ENCODE peak calls at places on chromosomes 13 and 19, in nine cellular contexts. One of them, this sample, is unnamed.

GRCh38 chr19:27676877-27677276 is 1536.1 kb downstream of the UQCRFS1 start:
- DNase-seq in MG63: no peak
- DNase-seq in A673: no peak
- DNase-seq in trophoblast cell: no peak
- DNase-seq in skeletal muscle cell: no peak
- DNase-seq in psoas muscle: no peak
- DNase-seq in colonic mucosa: no peak
- DNase-seq in mammary epithelial cell: no peak
- DNase-seq in MM.1S: no peak
- DNase-seq in this sample: no peak

GRCh38 chr19:2010135-2010668 is 5.3 kb downstream of the BTBD2 start:
- DNase-seq in MG63: no peak
- DNase-seq in A673: no peak
- DNase-seq in trophoblast cell: no peak
- DNase-seq in skeletal muscle cell: no peak
- DNase-seq in psoas muscle: no peak
- DNase-seq in colonic mucosa: no peak
- DNase-seq in mammary epithelial cell: no peak
- DNase-seq in MM.1S: no peak
- DNase-seq in this sample: no peak

GRCh38 chr13:63190742-63191141 is 1775.1 kb upstream of the PCDH20 start:
- DNase-seq in MG63: peak
- DNase-seq in A673: peak
- DNase-seq in trophoblast cell: peak
- DNase-seq in skeletal muscle cell: no peak
- DNase-seq in psoas muscle: no peak
- DNase-seq in colonic mucosa: no peak
- DNase-seq in mammary epithelial cell: no peak
- DNase-seq in MM.1S: no peak
- DNase-seq in this sample: no peak

GRCh38 chr13:27482996-27483395 is 32.6 kb upstream of the MTIF3 start:
- DNase-seq in MG63: no peak
- DNase-seq in A673: no peak
- DNase-seq in trophoblast cell: peak
- DNase-seq in skeletal muscle cell: no peak
- DNase-seq in psoas muscle: no peak
- DNase-seq in colonic mucosa: peak
- DNase-seq in mammary epithelial cell: no peak
- DNase-seq in MM.1S: peak
- DNase-seq in this sample: no peak

GRCh38 chr19:40754611-40755247 is 3.7 kb downstream of the SNRPA start:
- DNase-seq in MG63: no peak
- DNase-seq in A673: no peak
- DNase-seq in trophoblast cell: peak
- DNase-seq in skeletal muscle cell: no peak
- DNase-seq in psoas muscle: no peak
- DNase-seq in colonic mucosa: peak
- DNase-seq in mammary epithelial cell: no peak
- DNase-seq in MM.1S: no peak
- DNase-seq in this sample: no peak

GRCh38 chr13:51731759-51732158 is 72.2 kb downstream of the DHRS12 start:
- DNase-seq in MG63: no peak
- DNase-seq in A673: peak
- DNase-seq in trophoblast cell: no peak
- DNase-seq in skeletal muscle cell: no peak
- DNase-seq in psoas muscle: no peak
- DNase-seq in colonic mucosa: no peak
- DNase-seq in mammary epithelial cell: no peak
- DNase-seq in MM.1S: no peak
- DNase-seq in this sample: no peak

GRCh38 chr19:8866344-8866743 is 34.2 kb downstream of the MBD3L1 start:
- DNase-seq in MG63: no peak
- DNase-seq in A673: no peak
- DNase-seq in trophoblast cell: no peak
- DNase-seq in skeletal muscle cell: no peak
- DNase-seq in psoas muscle: no peak
- DNase-seq in colonic mucosa: no peak
- DNase-seq in mammary epithelial cell: no peak
- DNase-seq in MM.1S: no peak
- DNase-seq in this sample: no peak

GRCh38 chr19:54518844-54519243 is 16.2 kb downstream of the LAIR2 start:
- DNase-seq in MG63: no peak
- DNase-seq in A673: no peak
- DNase-seq in trophoblast cell: peak
- DNase-seq in skeletal muscle cell: no peak
- DNase-seq in psoas muscle: no peak
- DNase-seq in colonic mucosa: no peak
- DNase-seq in mammary epithelial cell: peak
- DNase-seq in MM.1S: no peak
- DNase-seq in this sample: peak

GRCh38 chr13:111251646-111252448 is 68.6 kb upstream of the TEX29 start:
- DNase-seq in MG63: no peak
- DNase-seq in A673: no peak
- DNase-seq in trophoblast cell: no peak
- DNase-seq in skeletal muscle cell: no peak
- DNase-seq in psoas muscle: no peak
- DNase-seq in colonic mucosa: no peak
- DNase-seq in mammary epithelial cell: no peak
- DNase-seq in MM.1S: no peak
- DNase-seq in this sample: no peak

GRCh38 chr19:5141278-5141925 is 172.5 kb downstream of the KDM4B start:
- DNase-seq in MG63: no peak
- DNase-seq in A673: no peak
- DNase-seq in trophoblast cell: peak
- DNase-seq in skeletal muscle cell: no peak
- DNase-seq in psoas muscle: peak
- DNase-seq in colonic mucosa: no peak
- DNase-seq in mammary epithelial cell: peak
- DNase-seq in MM.1S: no peak
- DNase-seq in this sample: no peak

GRCh38 chr19:30209617-30210600 is 162.3 kb upstream of the ZNF536 start:
- DNase-seq in MG63: no peak
- DNase-seq in A673: no peak
- DNase-seq in trophoblast cell: no peak
- DNase-seq in skeletal muscle cell: no peak
- DNase-seq in psoas muscle: no peak
- DNase-seq in colonic mucosa: no peak
- DNase-seq in mammary epithelial cell: no peak
- DNase-seq in MM.1S: no peak
- DNase-seq in this sample: no peak

GRCh38 chr19:11418518-11419506 is at the start of gene RGL3:
- DNase-seq in MG63: peak
- DNase-seq in A673: no peak
- DNase-seq in trophoblast cell: peak
- DNase-seq in skeletal muscle cell: no peak
- DNase-seq in psoas muscle: peak
- DNase-seq in colonic mucosa: peak
- DNase-seq in mammary epithelial cell: no peak
- DNase-seq in MM.1S: no peak
- DNase-seq in this sample: no peak

GRCh38 chr19:3450796-3451411 is 29.4 kb downstream of the SMIM24 start:
- DNase-seq in MG63: peak
- DNase-seq in A673: peak
- DNase-seq in trophoblast cell: peak
- DNase-seq in skeletal muscle cell: peak
- DNase-seq in psoas muscle: peak
- DNase-seq in colonic mucosa: no peak
- DNase-seq in mammary epithelial cell: peak
- DNase-seq in MM.1S: peak
- DNase-seq in this sample: no peak

GRCh38 chr13:95627590-95627989 is 16.9 kb downstream of the DZIP1 start:
- DNase-seq in MG63: no peak
- DNase-seq in A673: no peak
- DNase-seq in trophoblast cell: no peak
- DNase-seq in skeletal muscle cell: no peak
- DNase-seq in psoas muscle: no peak
- DNase-seq in colonic mucosa: no peak
- DNase-seq in mammary epithelial cell: no peak
- DNase-seq in MM.1S: no peak
- DNase-seq in this sample: no peak

GRCh38 chr13:21033224-21033855 is 28.0 kb downstream of the LATS2 start:
- DNase-seq in MG63: peak
- DNase-seq in A673: no peak
- DNase-seq in trophoblast cell: no peak
- DNase-seq in skeletal muscle cell: peak
- DNase-seq in psoas muscle: no peak
- DNase-seq in colonic mucosa: no peak
- DNase-seq in mammary epithelial cell: peak
- DNase-seq in MM.1S: no peak
- DNase-seq in this sample: no peak

GRCh38 chr13:46339035-46339666 is 47.9 kb downstream of the RUBCNL start:
- DNase-seq in MG63: peak
- DNase-seq in A673: no peak
- DNase-seq in trophoblast cell: peak
- DNase-seq in skeletal muscle cell: peak
- DNase-seq in psoas muscle: peak
- DNase-seq in colonic mucosa: no peak
- DNase-seq in mammary epithelial cell: peak
- DNase-seq in MM.1S: no peak
- DNase-seq in this sample: no peak

GRCh38 chr19:11423804-11424318 is 4.7 kb upstream of the RGL3 start:
- DNase-seq in MG63: no peak
- DNase-seq in A673: no peak
- DNase-seq in trophoblast cell: no peak
- DNase-seq in skeletal muscle cell: no peak
- DNase-seq in psoas muscle: no peak
- DNase-seq in colonic mucosa: no peak
- DNase-seq in mammary epithelial cell: no peak
- DNase-seq in MM.1S: no peak
- DNase-seq in this sample: no peak

GRCh38 chr13:100434010-100434763 is 154.4 kb downstream of the GGACT start:
- DNase-seq in MG63: no peak
- DNase-seq in A673: no peak
- DNase-seq in trophoblast cell: no peak
- DNase-seq in skeletal muscle cell: peak
- DNase-seq in psoas muscle: no peak
- DNase-seq in colonic mucosa: no peak
- DNase-seq in mammary epithelial cell: peak
- DNase-seq in MM.1S: no peak
- DNase-seq in this sample: no peak

GRCh38 chr19:8355631-8356402 is 8.1 kb upstream of the ANGPTL4 start:
- DNase-seq in MG63: peak
- DNase-seq in A673: no peak
- DNase-seq in trophoblast cell: peak
- DNase-seq in skeletal muscle cell: peak
- DNase-seq in psoas muscle: peak
- DNase-seq in colonic mucosa: no peak
- DNase-seq in mammary epithelial cell: peak
- DNase-seq in MM.1S: no peak
- DNase-seq in this sample: no peak

GRCh38 chr13:88074794-88075509 is 403.8 kb downstream of the SLITRK5 start:
- DNase-seq in MG63: no peak
- DNase-seq in A673: no peak
- DNase-seq in trophoblast cell: no peak
- DNase-seq in skeletal muscle cell: peak
- DNase-seq in psoas muscle: no peak
- DNase-seq in colonic mucosa: no peak
- DNase-seq in mammary epithelial cell: no peak
- DNase-seq in MM.1S: no peak
- DNase-seq in this sample: no peak

GRCh38 chr19:5603626-5604025 is 18.9 kb downstream of the SAFB2 start:
- DNase-seq in MG63: no peak
- DNase-seq in A673: no peak
- DNase-seq in trophoblast cell: no peak
- DNase-seq in skeletal muscle cell: no peak
- DNase-seq in psoas muscle: no peak
- DNase-seq in colonic mucosa: no peak
- DNase-seq in mammary epithelial cell: no peak
- DNase-seq in MM.1S: no peak
- DNase-seq in this sample: no peak

GRCh38 chr19:35623327-35624010 is 5.4 kb upstream of the RBM42 start:
- DNase-seq in MG63: no peak
- DNase-seq in A673: no peak
- DNase-seq in trophoblast cell: no peak
- DNase-seq in skeletal muscle cell: no peak
- DNase-seq in psoas muscle: no peak
- DNase-seq in colonic mucosa: no peak
- DNase-seq in mammary epithelial cell: no peak
- DNase-seq in MM.1S: no peak
- DNase-seq in this sample: no peak

DNA sequence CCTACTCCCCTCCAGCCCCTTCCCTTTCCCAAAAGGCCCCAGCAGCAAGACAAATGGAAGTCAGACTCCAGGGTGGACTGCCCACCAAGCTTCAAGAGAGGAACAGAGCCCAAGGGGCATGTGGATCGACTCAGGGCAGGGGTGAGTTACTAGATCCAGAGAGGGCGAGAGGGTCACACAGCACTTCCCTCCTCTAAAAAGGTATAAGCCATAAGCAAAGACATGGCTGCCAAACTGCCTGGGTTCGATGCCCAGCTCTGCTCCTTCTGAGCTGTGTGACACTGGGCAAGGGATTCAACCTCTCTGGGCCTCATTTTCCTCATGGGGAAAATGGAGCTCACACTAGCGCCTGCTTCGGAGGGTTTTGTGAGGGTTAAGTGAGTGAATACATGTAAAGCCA is 3.8 kb downstream of the PPP1R14A start:
- DNase-seq in MG63: no peak
- DNase-seq in A673: no peak
- DNase-seq in trophoblast cell: no peak
- DNase-seq in skeletal muscle cell: no peak
- DNase-seq in psoas muscle: no peak
- DNase-seq in colonic mucosa: no peak
- DNase-seq in mammary epithelial cell: no peak
- DNase-seq in MM.1S: no peak
- DNase-seq in this sample: no peak
- H3K4me3 ChIP-seq in MG63: no peak
- H3K4me3 ChIP-seq in A673: no peak
- H3K4me3 ChIP-seq in trophoblast cell: no peak
- H3K4me3 ChIP-seq in skeletal muscle cell: no peak
- H3K4me3 ChIP-seq in psoas muscle: peak
- H3K4me3 ChIP-seq in colonic mucosa: no peak
- H3K4me3 ChIP-seq in mammary epithelial cell: no peak
- H3K4me3 ChIP-seq in MM.1S: no peak
- H3K4me3 ChIP-seq in this sample: no peak

GRCh38 chr13:113920173-113920572 is 53.7 kb downstream of the C13orf46 start:
- DNase-seq in MG63: no peak
- DNase-seq in A673: no peak
- DNase-seq in trophoblast cell: no peak
- DNase-seq in skeletal muscle cell: no peak
- DNase-seq in psoas muscle: no peak
- DNase-seq in colonic mucosa: peak
- DNase-seq in mammary epithelial cell: no peak
- DNase-seq in MM.1S: no peak
- DNase-seq in this sample: no peak
- H3K4me3 ChIP-seq in MG63: no peak
- H3K4me3 ChIP-seq in A673: no peak
- H3K4me3 ChIP-seq in trophoblast cell: no peak
- H3K4me3 ChIP-seq in skeletal muscle cell: no peak
- H3K4me3 ChIP-seq in psoas muscle: no peak
- H3K4me3 ChIP-seq in colonic mucosa: no peak
- H3K4me3 ChIP-seq in mammary epithelial cell: no peak
- H3K4me3 ChIP-seq in MM.1S: no peak
- H3K4me3 ChIP-seq in this sample: no peak

GRCh38 chr19:18789883-18790565 is 1.1 kb downstream of the COMP start:
- DNase-seq in MG63: peak
- DNase-seq in A673: peak
- DNase-seq in trophoblast cell: no peak
- DNase-seq in skeletal muscle cell: no peak
- DNase-seq in psoas muscle: peak
- DNase-seq in colonic mucosa: no peak
- DNase-seq in mammary epithelial cell: no peak
- DNase-seq in MM.1S: no peak
- DNase-seq in this sample: no peak
- H3K4me3 ChIP-seq in MG63: peak
- H3K4me3 ChIP-seq in A673: peak
- H3K4me3 ChIP-seq in trophoblast cell: no peak
- H3K4me3 ChIP-seq in skeletal muscle cell: no peak
- H3K4me3 ChIP-seq in psoas muscle: peak
- H3K4me3 ChIP-seq in colonic mucosa: no peak
- H3K4me3 ChIP-seq in mammary epithelial cell: no peak
- H3K4me3 ChIP-seq in MM.1S: no peak
- H3K4me3 ChIP-seq in this sample: no peak

GRCh38 chr19:45771331-45771933 is 2.4 kb upstream of the SIX5 start:
- DNase-seq in MG63: no peak
- DNase-seq in A673: no peak
- DNase-seq in trophoblast cell: peak
- DNase-seq in skeletal muscle cell: no peak
- DNase-seq in psoas muscle: no peak
- DNase-seq in colonic mucosa: peak
- DNase-seq in mammary epithelial cell: no peak
- DNase-seq in MM.1S: no peak
- DNase-seq in this sample: no peak
- H3K4me3 ChIP-seq in MG63: no peak
- H3K4me3 ChIP-seq in A673: peak
- H3K4me3 ChIP-seq in trophoblast cell: no peak
- H3K4me3 ChIP-seq in skeletal muscle cell: no peak
- H3K4me3 ChIP-seq in psoas muscle: peak
- H3K4me3 ChIP-seq in colonic mucosa: no peak
- H3K4me3 ChIP-seq in mammary epithelial cell: no peak
- H3K4me3 ChIP-seq in MM.1S: peak
- H3K4me3 ChIP-seq in this sample: no peak